ENCODE peak calls at places on chromosome 1, in five cellular contexts. P is SJSA1; U is dermis microvascular lymphatic vessel endothelial cell; V is CD4-positive, CD25-positive, alpha-beta regulatory T cell; C is Kasumi-1. M is an unnamed sample.

GRCh38 chr1:83559090-83559489 is 439.8 kb downstream of the TTLL7 start:
- DNase-seq in P (no peak), U (no peak), V (no peak), C (peak), M (no peak)

GRCh38 chr1:8111560-8111959 is 85.5 kb upstream of the ERRFI1 start:
- DNase-seq in P (no peak), U (no peak), V (no peak), C (no peak), M (no peak)

GRCh38 chr1:156900896-156901589 is 7.5 kb downstream of the PEAR1 start:
- DNase-seq in P (no peak), U (no peak), V (no peak), C (no peak), M (no peak)

GRCh38 chr1:91603409-91603808 is 102.8 kb downstream of the CDC7 start:
- DNase-seq in P (no peak), U (no peak), V (no peak), C (no peak), M (no peak)

GRCh38 chr1:155175927-155176371 is 2.3 kb downstream of the TRIM46 start:
- DNase-seq in P (no peak), U (no peak), V (peak), C (peak), M (no peak)

GRCh38 chr1:85607126-85607912 is 26.8 kb downstream of the CCN1 start:
- DNase-seq in P (peak), U (no peak), V (no peak), C (no peak), M (peak)

GRCh38 chr1:105326883-105327282 is 1577.2 kb downstream of the AMY1C start:
- DNase-seq in P (no peak), U (no peak), V (no peak), C (no peak), M (no peak)

GRCh38 chr1:93567255-93567918 is 114.2 kb downstream of the BCAR3 start:
- DNase-seq in P (peak), U (no peak), V (no peak), C (no peak), M (peak)

GRCh38 chr1:66598670-66599069 is 64.7 kb downstream of the SGIP1 start:
- DNase-seq in P (peak), U (no peak), V (no peak), C (no peak), M (peak)

GRCh38 chr1:12678820-12679219 is 34.9 kb downstream of the AADACL4 start:
- DNase-seq in P (no peak), U (no peak), V (no peak), C (no peak), M (no peak)

GRCh38 chr1:55041613-55042012 is 2.3 kb downstream of the PCSK9 start:
- DNase-seq in P (no peak), U (no peak), V (no peak), C (no peak), M (no peak)

GRCh38 chr1:24117132-24117531 is 5.2 kb upstream of the MYOM3 start:
- DNase-seq in P (no peak), U (no peak), V (no peak), C (no peak), M (no peak)

GRCh38 chr1:212638419-212639151 is 30.0 kb downstream of the ATF3 start:
- DNase-seq in P (no peak), U (no peak), V (no peak), C (peak), M (peak)

GRCh38 chr1:220631238-220631842 is 58.8 kb upstream of the C1orf115 start:
- DNase-seq in P (no peak), U (no peak), V (no peak), C (no peak), M (peak)

GRCh38 chr1:58922302-58923089 is 138.6 kb upstream of the JUN start:
- DNase-seq in P (peak), U (no peak), V (peak), C (no peak), M (no peak)

GRCh38 chr1:10513199-10513598 is 38.4 kb downstream of the PEX14 start:
- DNase-seq in P (no peak), U (no peak), V (no peak), C (no peak), M (no peak)

GRCh38 chr1:93081716-93082115 is 2.6 kb downstream of the MTF2 start:
- DNase-seq in P (peak), U (no peak), V (peak), C (peak), M (peak)

GRCh38 chr1:117754061-117754969 is 148.5 kb downstream of the TENT5C start:
- DNase-seq in P (peak), U (peak), V (peak), C (peak), M (peak)

M was measured in adipocyte.